ENCODE peak calls at places on chromosomes 6 and 20, in five cellular contexts. I, W, Z, N and K are unnamed samples. For H3K36me3, the result is how much of the 10 kb centered on the place peaks cover.

GRCh38 chr6:158817298-158818007 is 1.7 kb downstream of the EZR start:
- DNase-seq in W (peak), I (peak), N (no peak), Z (peak), K (no peak)

GRCh38 chr6:4412488-4412887 is 277.1 kb upstream of the ECI2 start:
- DNase-seq in W (no peak), I (no peak), N (no peak), Z (no peak), K (no peak)

GRCh38 chr6:105793132-105793531 is 293.0 kb upstream of the PRDM1 start:
- DNase-seq in W (no peak), N (no peak), Z (no peak), I (peak), K (no peak)

GRCh38 chr6:29723666-29724588 is 693 bp downstream of the HLA-F start:
- DNase-seq in Z (peak), W (peak), I (peak), N (peak), K (peak)

GRCh38 chr6:51299649-51300380 is 481.1 kb downstream of the TFAP2B start:
- DNase-seq in N (no peak), W (no peak), Z (no peak), I (no peak), K (no peak)

GRCh38 chr6:36577298-36577697 is 16.9 kb upstream of the SRSF3 start:
- DNase-seq in N (no peak), Z (no peak), W (no peak), I (no peak), K (no peak)

GRCh38 chr20:36491901-36492617 is 49.3 kb upstream of the MYL9 start:
- DNase-seq in N (peak), I (no peak), Z (peak), W (peak), K (no peak)

GRCh38 chr20:57615472-57615855 is 4.8 kb downstream of the ZBP1 start:
- DNase-seq in Z (no peak), W (no peak), I (no peak), N (no peak), K (no peak)

GRCh38 chr6:157656437-157657005 is 166.5 kb upstream of the SNX9 start:
- DNase-seq in Z (no peak), N (no peak), I (no peak), W (no peak), K (no peak)

GRCh38 chr6:149862901-149863595 is 1.1 kb downstream of the LRP11 start:
- DNase-seq in Z (peak), I (peak), W (peak), N (no peak), K (peak)

GRCh38 chr20:25191689-25192088 is 3.8 kb upstream of the ENTPD6 start:
- DNase-seq in Z (peak), W (no peak), I (no peak), N (no peak), K (no peak)

GRCh38 chr6:161228096-161228495 is 45.8 kb downstream of the AGPAT4 start:
- DNase-seq in Z (peak), W (no peak), I (no peak), N (no peak), K (no peak)

GRCh38 chr6:36079596-36079995 is 50.7 kb upstream of the MAPK13 start:
- DNase-seq in N (no peak), W (no peak), I (no peak), Z (no peak), K (no peak)

DNA sequence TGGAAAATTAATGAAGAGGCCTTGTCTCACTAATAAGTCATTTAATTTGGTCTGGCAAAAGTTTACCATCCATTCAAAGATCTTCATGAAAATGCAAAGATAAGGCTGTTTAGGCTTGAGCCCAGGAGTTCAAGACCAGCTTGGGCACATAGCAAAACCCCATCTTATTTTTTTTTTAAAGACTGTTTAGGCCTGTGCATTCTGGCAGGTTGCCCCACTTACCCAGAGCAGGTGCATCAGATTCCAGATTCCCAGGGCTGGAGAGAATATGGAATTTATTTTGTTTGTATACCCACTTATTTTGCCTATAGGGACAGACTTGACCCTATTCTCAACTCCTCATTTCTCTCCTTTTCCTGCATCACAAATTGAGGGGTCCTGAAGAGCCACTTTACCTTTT is 5.7 kb downstream of the FOXO3 start:
- DNase-seq in I (no peak), W (no peak), Z (no peak), N (no peak), K (no peak)
- H3K4me3 ChIP-seq in I (no peak), W (no peak), Z (no peak), N (no peak), K (no peak)

DNA sequence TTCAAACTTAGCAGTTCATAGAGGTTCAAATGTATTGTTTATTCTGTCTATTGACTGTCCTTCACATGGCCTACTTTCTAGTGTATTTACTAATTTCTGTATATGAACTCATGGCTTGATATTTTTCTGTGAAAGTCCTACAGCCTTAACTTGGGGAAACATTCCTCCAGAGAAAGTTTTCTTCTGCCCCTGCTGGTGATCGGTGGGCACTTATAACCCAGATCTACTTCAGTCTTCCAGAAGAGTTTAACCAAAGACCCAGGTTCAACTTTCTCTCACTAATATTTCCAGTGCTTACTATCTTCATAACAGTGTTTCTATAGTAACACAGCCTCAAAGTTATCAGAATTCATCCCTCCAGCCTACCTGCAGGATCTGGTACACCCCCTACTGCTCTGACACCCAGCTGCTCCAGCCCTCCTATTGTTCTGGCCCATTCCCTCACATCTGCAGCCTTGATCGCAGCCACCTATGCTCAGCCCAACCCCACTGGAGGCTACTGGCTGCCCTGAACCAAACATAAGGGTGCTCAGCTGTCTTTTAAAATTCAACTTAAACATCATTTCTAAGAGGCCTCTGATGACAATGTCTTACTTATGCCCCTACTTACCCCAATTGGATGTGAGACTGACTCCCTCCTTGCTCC is 72.3 kb downstream of the TBX18 start:
- DNase-seq in Z (no peak), W (no peak), N (no peak), I (no peak), K (no peak)
- H3K36me3 ChIP-seq in Z (under half), W (under half), N (under half), I (under half), K (under half)

GRCh38 chr20:50286609-50287008 is 96.0 kb downstream of the CEBPB start:
- DNase-seq in N (no peak), Z (peak), W (peak), I (no peak), K (peak)
- TF ChIP-seq CTCF in N (no peak), Z (no peak), W (no peak), I (no peak), K (no peak)

DNA sequence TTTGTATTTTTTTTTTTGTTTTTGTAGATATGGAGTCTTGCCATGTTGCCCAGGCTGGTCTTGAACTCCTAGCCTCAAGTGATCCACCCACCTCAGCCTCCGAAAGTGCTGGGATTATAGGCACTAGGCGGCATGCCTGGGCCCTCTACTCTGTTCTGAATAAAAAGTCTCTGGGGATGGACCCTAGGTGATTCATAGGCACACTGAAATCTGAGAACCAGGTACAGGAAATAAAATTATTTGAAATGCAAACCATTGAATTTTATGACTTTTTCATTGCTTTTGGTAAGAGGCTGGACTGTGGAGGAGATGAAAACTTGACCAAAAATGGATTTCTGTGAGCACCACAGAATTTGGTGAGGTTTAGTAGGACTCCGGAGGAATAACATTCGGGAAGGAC is 117.5 kb downstream of the PRIM2 start:
- DNase-seq in N (no peak), I (no peak), Z (no peak), W (no peak), K (no peak)
- H3K4me3 ChIP-seq in N (no peak), I (no peak), Z (no peak), W (no peak), K (no peak)

GRCh38 chr6:43045371-43045930 is 8.2 kb downstream of the CUL7 start:
- DNase-seq in I (no peak), N (no peak), Z (no peak), W (no peak), K (no peak)
- H3K36me3 ChIP-seq in I (under half), N (under half), Z (under half), W (under half), K (under half)

GRCh38 chr6:21309791-21310190 is 283.8 kb upstream of the SOX4 start:
- DNase-seq in W (no peak), Z (no peak), N (no peak), I (no peak), K (no peak)
- TF ChIP-seq CTCF in W (no peak), Z (no peak), N (no peak), I (no peak), K (no peak)

DNA sequence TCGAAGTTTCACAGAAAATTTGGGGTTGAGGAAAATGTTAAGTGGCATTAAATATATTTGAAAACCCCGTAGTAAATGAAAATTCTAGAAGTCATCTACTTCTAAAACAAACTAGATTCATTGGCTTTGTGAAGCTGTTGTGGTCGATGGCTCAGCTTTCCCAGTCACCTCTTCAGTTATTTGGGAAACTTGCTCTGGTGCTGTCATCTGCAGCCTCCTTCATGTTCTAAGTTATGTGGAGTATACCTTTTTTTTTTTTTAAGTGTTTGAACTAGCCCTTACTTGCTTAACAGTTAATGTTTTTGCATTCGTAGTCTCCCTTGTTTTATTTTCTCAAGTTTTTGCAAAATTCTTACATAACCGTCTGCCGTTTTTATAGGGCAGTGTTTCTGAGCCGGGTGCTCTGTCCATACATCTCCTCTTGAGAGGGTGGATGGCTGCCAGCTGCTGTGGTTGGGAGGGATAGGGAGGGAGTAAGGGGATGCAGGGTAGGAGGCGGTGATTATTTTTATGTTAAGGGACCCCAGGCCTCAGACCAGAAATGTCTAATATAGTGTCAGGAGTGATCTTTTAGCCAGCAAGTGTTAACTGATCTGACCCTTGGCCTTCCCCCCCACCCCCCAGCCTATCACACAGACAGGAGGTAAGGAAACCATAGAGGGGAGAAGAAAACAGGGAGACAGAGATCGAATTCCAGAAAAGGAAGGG is 7.1 kb downstream of the RREB1 start:
- DNase-seq in Z (no peak), N (no peak), W (no peak), I (peak), K (no peak)
- H3K4me3 ChIP-seq in Z (no peak), N (no peak), W (peak), I (no peak), K (no peak)

GRCh38 chr20:3190681-3191111 is 13.8 kb downstream of the DDRGK1 start:
- DNase-seq in I (no peak), N (no peak), Z (no peak), W (no peak), K (no peak)

GRCh38 chr20:3192226-3193015 is 12.1 kb downstream of the DDRGK1 start:
- DNase-seq in Z (no peak), W (no peak), I (no peak), N (no peak), K (no peak)

GRCh38 chr20:3195607-3196230 is 8.8 kb downstream of the DDRGK1 start:
- DNase-seq in I (no peak), W (no peak), N (no peak), Z (no peak), K (no peak)

GRCh38 chr20:3194617-3195280 is 9.7 kb downstream of the DDRGK1 start:
- DNase-seq in N (no peak), W (no peak), Z (no peak), I (no peak), K (no peak)

DNA sequence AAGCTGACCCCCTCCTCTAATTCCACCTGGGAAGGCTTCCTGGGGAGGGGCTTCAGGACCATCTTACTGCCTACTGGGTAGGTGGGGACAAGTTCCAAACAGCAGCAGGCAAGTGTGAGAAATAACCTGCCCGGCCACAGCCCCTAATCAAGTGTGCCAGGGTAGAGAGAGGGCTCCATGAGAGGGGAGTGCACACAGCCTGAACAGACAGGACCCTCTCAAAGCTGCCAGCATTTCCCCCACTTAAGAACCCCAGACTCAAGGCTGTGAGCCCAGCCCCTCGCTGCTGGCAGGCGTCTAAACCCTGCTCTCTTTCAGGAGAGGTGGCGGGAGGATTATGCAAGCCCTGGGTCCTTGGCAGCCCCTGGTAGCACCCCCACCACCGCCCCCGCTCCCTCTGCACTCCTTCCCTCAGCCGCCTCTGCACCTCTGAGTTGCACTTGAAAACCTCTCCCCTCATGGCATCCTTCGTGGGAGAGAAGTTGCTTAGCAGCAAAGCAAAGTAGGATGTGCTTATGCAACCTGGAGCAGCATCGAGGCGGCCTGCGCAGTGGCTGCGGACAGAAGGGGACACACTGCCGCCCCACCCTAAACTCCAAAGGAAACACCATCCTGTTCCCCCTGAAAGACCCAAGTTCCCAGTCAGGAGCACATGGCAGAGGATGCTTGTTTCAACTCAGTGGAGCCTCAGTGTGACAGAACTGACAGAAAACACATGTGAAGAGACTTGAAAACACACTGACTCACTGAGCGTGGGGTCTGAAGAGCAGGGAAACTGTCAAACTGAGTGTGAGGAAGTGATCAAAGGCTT is 10.5 kb downstream of the DDRGK1 start:
- DNase-seq in N (no peak), Z (no peak), W (no peak), I (no peak), K (no peak)
- H3K36me3 ChIP-seq in N (half or more), Z (under half), W (under half), I (under half), K (half or more)

DNA sequence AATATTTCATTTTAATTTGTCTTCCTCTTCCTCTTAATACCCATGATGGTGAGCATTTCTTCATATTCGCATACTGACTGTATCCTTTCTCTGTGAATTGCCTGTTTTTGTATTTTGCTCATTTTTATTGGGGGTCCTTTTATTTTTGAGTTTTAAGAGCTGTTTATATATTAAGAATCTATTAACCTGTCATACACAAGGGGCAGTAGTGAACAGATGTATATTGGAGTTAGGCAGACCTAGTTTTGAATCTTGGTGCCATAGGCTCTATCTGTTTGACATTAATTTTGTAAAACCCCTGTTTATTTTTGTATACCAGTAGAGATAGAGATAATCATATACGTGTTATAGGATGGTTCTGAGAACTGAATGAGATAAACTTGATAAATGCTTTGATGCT is 3.1 kb upstream of the WFDC5 start:
- DNase-seq in Z (no peak), I (no peak), N (no peak), W (no peak), K (no peak)
- TF ChIP-seq CTCF in Z (no peak), I (no peak), N (no peak), W (no peak), K (no peak)

DNA sequence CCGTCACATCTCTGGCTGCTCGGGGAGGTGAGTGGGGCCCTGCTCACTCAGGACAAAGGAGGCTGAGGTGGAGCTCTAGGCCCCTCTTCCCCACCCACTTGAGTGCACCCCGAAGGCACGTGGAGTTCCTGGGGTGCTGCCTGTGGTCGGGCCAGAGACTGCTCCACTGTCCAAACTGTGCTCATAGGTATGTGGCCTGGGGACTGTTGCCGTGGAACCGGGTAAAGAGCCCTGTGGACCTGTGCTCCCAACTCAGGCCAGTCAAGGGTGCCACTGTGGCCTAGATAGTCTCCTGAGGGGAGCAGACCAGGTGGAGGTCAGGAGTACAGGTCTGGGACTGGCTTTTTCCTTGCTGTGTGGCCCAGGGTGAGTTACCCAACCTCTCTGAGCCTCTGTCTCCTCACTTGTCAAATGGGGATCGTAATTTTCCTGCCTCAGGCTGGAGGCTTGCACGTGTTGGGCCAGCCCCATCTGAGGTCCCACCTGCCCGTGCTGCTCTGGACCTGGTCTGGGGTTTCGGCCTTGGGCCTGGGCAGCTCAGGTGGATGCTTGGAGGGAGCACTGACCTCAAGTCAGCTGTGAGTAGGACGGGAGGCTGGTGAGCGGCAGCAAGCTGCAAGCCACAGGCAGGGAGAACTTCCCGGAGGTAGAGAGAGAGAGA is 12.4 kb upstream of the NPBWR2 start:
- DNase-seq in I (no peak), N (no peak), Z (peak), W (peak), K (peak)
- H3K4me3 ChIP-seq in I (no peak), N (peak), Z (no peak), W (no peak), K (no peak)